ENCODE peak calls at places on chromosomes 16 and 17, in six cellular contexts. A is nephron progenitor cell, M is GM10248, I is heart left ventricle, C is GM06990, B is cardiac muscle cell. P is an unnamed sample.

GRCh38 chr16:88195021-88195581 is 187.7 kb upstream of the ZNF469 start:
- DNase-seq in A (peak), M (no peak), I (no peak), C (no peak), B (no peak), P (no peak)

GRCh38 chr17:14143678-14144077 is 74.4 kb downstream of the COX10 start:
- DNase-seq in A (no peak), M (no peak), I (no peak), C (no peak), B (peak), P (no peak)

GRCh38 chr17:57902800-57903759 is 52.1 kb downstream of the CUEDC1 start:
- DNase-seq in A (no peak), M (peak), I (peak), C (peak), B (no peak), P (peak)

GRCh38 chr16:75452464-75453190 is 11.9 kb downstream of the TMEM170A start:
- DNase-seq in A (no peak), M (no peak), I (no peak), C (no peak), B (peak), P (no peak)

GRCh38 chr17:66860204-66860603 is 25.3 kb downstream of the CACNG5 start:
- DNase-seq in A (no peak), M (no peak), I (no peak), C (no peak), B (no peak), P (no peak)

GRCh38 chr17:75155191-75155601 is 884 bp upstream of the JPT1 start:
- DNase-seq in A (no peak), M (no peak), I (no peak), C (no peak), B (no peak), P (peak)

GRCh38 chr17:74877592-74878543 is 5.1 kb upstream of the FDXR start:
- DNase-seq in A (no peak), M (no peak), I (no peak), C (no peak), B (peak), P (no peak)

GRCh38 chr17:58706351-58707140 is 14.1 kb downstream of the RAD51C start:
- DNase-seq in A (no peak), M (no peak), I (no peak), C (peak), B (no peak), P (no peak)

DNA sequence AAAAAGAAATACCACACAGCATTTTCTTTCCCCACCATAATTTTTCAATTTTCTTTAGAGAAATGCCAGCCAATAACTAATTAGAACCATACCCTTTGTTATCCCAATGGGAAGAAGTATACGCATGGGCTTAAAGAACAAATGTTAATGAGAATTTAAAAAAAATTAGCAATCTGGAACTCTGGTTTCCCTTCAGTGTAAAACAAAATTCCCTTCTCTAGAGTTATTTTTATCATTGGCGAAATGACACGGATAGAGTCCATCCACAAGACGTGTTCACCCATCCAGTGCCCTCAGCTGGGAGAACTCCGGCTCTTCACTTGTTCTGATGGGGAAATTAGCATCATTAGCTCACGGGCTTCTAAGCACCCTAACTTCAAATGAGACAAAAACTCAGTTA is 3.3 kb downstream of the NXN start:
- DNase-seq in A (no peak), M (no peak), I (no peak), C (no peak), B (no peak), P (no peak)
- TF ChIP-seq CTCF in A (no peak), M (no peak), I (no peak), C (no peak), B (no peak), P (no peak)

DNA sequence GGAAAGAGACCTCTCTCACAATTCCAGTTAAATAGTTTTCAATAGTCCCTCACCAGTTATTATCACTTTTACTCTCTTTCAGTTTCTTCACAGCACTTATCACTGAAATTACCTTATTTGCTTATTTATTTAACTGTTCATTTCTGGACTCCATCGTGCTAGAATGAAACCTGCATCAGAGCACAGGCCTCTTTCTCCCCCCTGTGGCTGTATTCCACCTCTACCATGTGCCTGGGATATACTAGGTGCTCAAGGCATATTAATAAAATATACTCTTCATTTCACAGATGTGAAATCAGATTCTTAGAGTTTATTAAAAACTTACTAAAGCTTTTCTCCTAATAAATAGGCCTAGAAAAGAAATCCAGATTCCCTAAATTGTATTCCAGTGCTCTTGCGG is 308.9 kb upstream of the MON1B start:
- DNase-seq in A (no peak), M (no peak), I (no peak), C (no peak), B (no peak), P (no peak)
- TF ChIP-seq CTCF in A (no peak), M (peak), I (no peak), C (no peak), B (no peak), P (no peak)

GRCh38 chr17:81523139-81524062 is 4.8 kb upstream of the FSCN2 start:
- DNase-seq in A (peak), M (no peak), I (peak), C (no peak), B (peak), P (peak)
- TF ChIP-seq CTCF in A (peak), M (no peak), I (no peak), C (peak), B (peak), P (no peak)

GRCh38 chr16:86896976-86897375 is 318.6 kb downstream of the FOXL1 start:
- DNase-seq in A (no peak), M (no peak), I (no peak), C (no peak), B (no peak), P (no peak)
- TF ChIP-seq CTCF in A (no peak), M (no peak), I (no peak), C (no peak), B (no peak), P (no peak)

DNA sequence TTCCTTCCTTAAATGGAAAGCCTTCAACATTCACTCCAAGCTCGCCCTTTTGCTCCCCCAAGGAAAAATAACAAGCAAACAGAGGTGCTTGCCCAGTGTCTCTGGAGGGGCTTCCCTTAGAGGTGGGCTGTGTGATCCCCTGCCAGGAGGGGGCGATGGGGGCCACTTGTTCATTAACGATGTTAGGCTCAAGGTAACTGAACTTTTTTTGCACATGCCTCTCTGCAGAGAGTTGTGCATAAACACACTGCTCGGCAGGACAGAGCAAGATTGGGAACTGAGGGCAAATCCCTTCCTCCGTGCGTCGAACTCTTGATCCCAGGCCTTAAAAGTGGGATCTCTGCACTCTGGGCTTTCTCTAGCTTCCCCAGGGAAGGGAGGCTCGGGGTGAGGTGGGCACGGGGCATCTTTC is 15.5 kb upstream of the NAGLU start:
- DNase-seq in A (peak), M (no peak), I (peak), C (no peak), B (no peak), P (no peak)
- TF ChIP-seq CTCF in A (peak), M (peak), I (peak), C (peak), B (peak), P (no peak)

GRCh38 chr17:18191967-18192366 is 8.3 kb downstream of the ALKBH5 start:
- DNase-seq in A (no peak), M (no peak), I (no peak), C (no peak), B (no peak), P (no peak)
- TF ChIP-seq CTCF in A (no peak), M (peak), I (no peak), C (peak), B (peak), P (no peak)

DNA sequence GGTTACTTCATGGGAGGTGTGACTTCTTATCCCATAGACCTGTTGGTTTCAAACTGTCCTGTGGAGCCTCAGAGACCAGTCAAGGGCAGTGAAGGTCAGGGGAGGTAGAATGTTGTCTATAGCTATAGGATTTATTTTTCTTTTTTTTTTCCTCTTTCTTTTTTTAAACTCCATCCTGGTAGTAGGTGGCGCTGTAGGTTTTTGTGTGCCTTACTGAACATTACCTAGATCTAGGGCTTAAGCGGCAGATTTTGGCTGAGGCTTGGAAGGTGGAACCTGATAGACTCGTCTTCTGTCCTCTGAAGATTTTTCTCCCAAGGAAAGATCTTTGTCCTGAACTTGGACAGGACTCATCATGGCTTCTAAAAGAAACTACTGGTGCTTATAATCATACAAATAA is 8.2 kb upstream of the LASP1NB start:
- DNase-seq in A (no peak), M (no peak), I (no peak), C (no peak), B (no peak), P (no peak)
- TF ChIP-seq CTCF in A (no peak), M (peak), I (no peak), C (peak), B (no peak), P (no peak)

GRCh38 chr16:67180166-67180565 is 3.6 kb downstream of the MATCAP1 start:
- DNase-seq in A (no peak), M (no peak), I (no peak), C (no peak), B (no peak), P (no peak)

GRCh38 chr16:67177743-67178699 is 5.7 kb downstream of the MATCAP1 start:
- DNase-seq in A (peak), M (no peak), I (no peak), C (peak), B (peak), P (peak)

GRCh38 chr16:67182288-67182687 is 1.5 kb downstream of the MATCAP1 start:
- DNase-seq in A (no peak), M (no peak), I (no peak), C (no peak), B (no peak), P (no peak)

GRCh38 chr16:67181346-67181745 is 2.4 kb downstream of the MATCAP1 start:
- DNase-seq in A (no peak), M (no peak), I (no peak), C (no peak), B (no peak), P (peak)

DNA sequence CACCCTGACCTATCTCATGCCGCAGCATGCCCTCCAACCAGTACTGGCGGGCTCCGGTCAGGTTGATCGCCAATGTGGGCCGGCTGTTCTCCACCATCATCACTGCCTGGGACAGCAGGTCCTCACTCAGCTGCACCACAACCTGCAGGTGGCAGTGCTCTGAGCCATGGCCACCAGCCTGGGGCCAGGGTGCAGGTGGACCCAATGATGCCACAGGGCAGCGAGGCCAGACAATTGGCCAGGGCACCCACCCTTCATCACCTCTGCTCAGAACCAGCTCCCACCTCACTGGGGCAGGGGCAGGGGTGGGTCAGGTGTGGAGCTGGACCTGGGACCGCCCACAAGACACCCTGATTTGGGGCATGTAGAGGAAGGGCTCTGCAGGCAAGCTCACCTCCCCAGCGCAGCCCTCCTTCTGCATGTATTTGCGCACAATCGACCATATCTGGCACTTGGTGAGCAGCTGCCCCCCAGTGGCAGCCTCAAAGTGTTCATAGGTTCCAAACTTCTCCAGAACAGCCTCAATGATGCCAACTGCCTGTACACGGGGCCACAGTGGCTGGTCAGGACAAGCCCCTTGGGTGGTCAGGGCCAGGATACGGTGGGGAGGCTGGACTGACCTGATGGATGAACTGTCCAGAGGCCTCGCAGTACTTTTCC is 4.2 kb downstream of the MATCAP1 start:
- DNase-seq in A (no peak), M (no peak), I (no peak), C (no peak), B (no peak), P (no peak)
- TF ChIP-seq CTCF in A (no peak), M (peak), I (no peak), C (peak), B (no peak), P (no peak)

DNA sequence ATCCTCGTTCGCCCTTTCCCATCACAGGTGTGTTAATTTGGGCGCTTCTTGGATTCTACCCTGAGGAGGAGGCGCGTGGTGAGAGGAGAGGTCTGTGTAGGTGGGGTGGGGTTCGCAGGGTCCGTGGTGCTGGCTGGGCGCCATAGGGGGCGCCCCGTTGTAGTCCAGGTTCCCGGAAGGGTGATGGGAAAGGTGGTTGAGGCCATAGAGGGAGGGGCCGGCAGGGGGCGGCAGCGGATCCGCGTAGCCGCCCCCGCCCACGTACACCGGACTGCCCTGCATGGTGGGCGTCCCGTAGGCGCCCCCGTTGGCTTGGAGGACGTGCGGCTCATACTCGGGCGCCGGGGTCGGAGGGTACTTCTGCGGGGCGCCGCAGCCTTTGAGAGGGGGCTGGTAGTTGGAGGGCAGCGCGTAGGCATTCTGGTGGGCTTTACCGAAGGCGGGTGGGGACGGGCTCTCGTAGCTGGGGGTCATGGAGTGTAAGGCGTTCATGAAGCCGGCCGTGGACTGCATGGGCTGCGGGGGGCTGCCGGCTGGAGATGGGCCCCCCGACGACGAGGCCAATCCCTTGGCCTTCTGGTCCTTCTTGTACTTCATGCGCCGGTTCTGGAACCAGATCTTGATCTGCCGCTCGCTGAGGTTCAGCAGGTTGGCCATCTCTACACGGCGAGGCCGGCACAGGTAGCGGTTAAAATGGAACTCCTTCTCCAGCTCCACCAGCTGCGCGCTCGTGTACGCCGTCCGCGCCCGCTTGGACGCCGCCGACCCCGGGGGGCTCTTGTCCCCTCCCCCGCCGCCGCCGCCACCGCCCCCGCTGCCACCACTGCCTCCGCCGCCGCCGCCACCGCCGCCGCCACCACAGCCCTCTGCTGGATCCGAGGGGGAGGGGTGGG is 5.7 kb upstream of the HOXB2 start:
- DNase-seq in A (peak), M (no peak), I (no peak), C (no peak), B (no peak), P (no peak)
- TF ChIP-seq CTCF in A (peak), M (no peak), I (no peak), C (no peak), B (peak), P (no peak)